ENCODE peak calls at places on chromosome 5, in four cellular contexts. One of them, this sample, is unnamed.

GRCh38 chr5:113510836-113511451 is 2.5 kb upstream of the YTHDC2 start:
- DNase-seq in HepG2: peak; percentile 50
- DNase-seq in A549: peak; percentile 47
- DNase-seq in K562: no peak
- DNase-seq in this sample: no peak

GRCh38 chr5:72451771-72452505 is 55.3 kb downstream of the ZNF366 start:
- DNase-seq in HepG2: no peak
- DNase-seq in A549: peak; percentile 35
- DNase-seq in K562: no peak
- DNase-seq in this sample: no peak

GRCh38 chr5:90959262-90959661 is 400.7 kb downstream of the ADGRV1 start:
- DNase-seq in HepG2: no peak
- DNase-seq in A549: no peak
- DNase-seq in K562: no peak
- DNase-seq in this sample: no peak

GRCh38 chr5:173688708-173689107 is 72.3 kb upstream of the BOD1 start:
- DNase-seq in HepG2: no peak
- DNase-seq in A549: peak; percentile 68
- DNase-seq in K562: peak; percentile 55
- DNase-seq in this sample: no peak

GRCh38 chr5:65986050-65986451 is 59.7 kb downstream of the ERBIN start:
- DNase-seq in HepG2: no peak
- DNase-seq in A549: no peak
- DNase-seq in K562: no peak
- DNase-seq in this sample: no peak

GRCh38 chr5:111366388-111366787 is 142.2 kb downstream of the CAMK4 start:
- DNase-seq in HepG2: no peak
- DNase-seq in A549: no peak
- DNase-seq in K562: no peak
- DNase-seq in this sample: no peak

GRCh38 chr5:173633304-173633703 is 16.9 kb upstream of the BOD1 start:
- DNase-seq in HepG2: no peak
- DNase-seq in A549: no peak
- DNase-seq in K562: no peak
- DNase-seq in this sample: no peak

GRCh38 chr5:132010645-132011560 is 555 bp downstream of the ACSL6 start:
- DNase-seq in HepG2: no peak
- DNase-seq in A549: no peak
- DNase-seq in K562: peak; percentile 38
- DNase-seq in this sample: peak; percentile 23

GRCh38 chr5:71974165-71974564 is 133.1 kb upstream of the MAP1B start:
- DNase-seq in HepG2: no peak
- DNase-seq in A549: no peak
- DNase-seq in K562: no peak
- DNase-seq in this sample: no peak

GRCh38 chr5:93359296-93359957 is 221.6 kb downstream of the NR2F1-AS1 start:
- DNase-seq in HepG2: no peak
- DNase-seq in A549: peak; percentile 16
- DNase-seq in K562: no peak
- DNase-seq in this sample: no peak

GRCh38 chr5:79971156-79971555 is 19.9 kb downstream of the MTX3 start:
- DNase-seq in HepG2: no peak
- DNase-seq in A549: no peak
- DNase-seq in K562: no peak
- DNase-seq in this sample: no peak

GRCh38 chr5:138391859-138392386 is 39.4 kb downstream of the KDM3B start:
- DNase-seq in HepG2: no peak
- DNase-seq in A549: no peak
- DNase-seq in K562: no peak
- DNase-seq in this sample: no peak

GRCh38 chr5:86442036-86442435 is 175.7 kb upstream of the COX7C start:
- DNase-seq in HepG2: no peak
- DNase-seq in A549: no peak
- DNase-seq in K562: no peak
- DNase-seq in this sample: no peak

GRCh38 chr5:10466446-10467073 is 24.9 kb downstream of the ROPN1L start:
- DNase-seq in HepG2: no peak
- DNase-seq in A549: no peak
- DNase-seq in K562: no peak
- DNase-seq in this sample: no peak

GRCh38 chr5:176538505-176538806 is 1.3 kb upstream of the RNF44 start:
- DNase-seq in HepG2: no peak
- DNase-seq in A549: no peak
- DNase-seq in K562: no peak
- DNase-seq in this sample: no peak

GRCh38 chr5:38598994-38599611 is 42.7 kb upstream of the LIFR start:
- DNase-seq in HepG2: peak; percentile 16
- DNase-seq in A549: peak; percentile 57
- DNase-seq in K562: no peak
- DNase-seq in this sample: no peak

GRCh38 chr5:180072256-180072548 is 643 bp upstream of the RNF130 start:
- DNase-seq in HepG2: no peak
- DNase-seq in A549: no peak
- DNase-seq in K562: no peak
- DNase-seq in this sample: no peak

GRCh38 chr5:180070726-180071417 is 687 bp downstream of the RNF130 start:
- DNase-seq in HepG2: no peak
- DNase-seq in A549: peak; percentile 48
- DNase-seq in K562: no peak
- DNase-seq in this sample: no peak

GRCh38 chr5:180072556-180072955 is 997 bp upstream of the RNF130 start:
- DNase-seq in HepG2: no peak
- DNase-seq in A549: peak; percentile 38
- DNase-seq in K562: no peak
- DNase-seq in this sample: no peak

GRCh38 chr5:180069589-180070247 is 1.8 kb downstream of the RNF130 start:
- DNase-seq in HepG2: peak; percentile 56
- DNase-seq in A549: no peak
- DNase-seq in K562: no peak
- DNase-seq in this sample: no peak

GRCh38 chr5:180071418-180072255 is at the start of gene RNF130:
- DNase-seq in HepG2: peak; percentile 80
- DNase-seq in A549: peak; percentile 95
- DNase-seq in K562: peak; percentile 96
- DNase-seq in this sample: peak; percentile 87
- TF ChIP-seq CTCF in HepG2: peak; percentile 7
- TF ChIP-seq CTCF in A549: no peak
- TF ChIP-seq CTCF in K562: no peak
- TF ChIP-seq CTCF in this sample: no peak

DNA sequence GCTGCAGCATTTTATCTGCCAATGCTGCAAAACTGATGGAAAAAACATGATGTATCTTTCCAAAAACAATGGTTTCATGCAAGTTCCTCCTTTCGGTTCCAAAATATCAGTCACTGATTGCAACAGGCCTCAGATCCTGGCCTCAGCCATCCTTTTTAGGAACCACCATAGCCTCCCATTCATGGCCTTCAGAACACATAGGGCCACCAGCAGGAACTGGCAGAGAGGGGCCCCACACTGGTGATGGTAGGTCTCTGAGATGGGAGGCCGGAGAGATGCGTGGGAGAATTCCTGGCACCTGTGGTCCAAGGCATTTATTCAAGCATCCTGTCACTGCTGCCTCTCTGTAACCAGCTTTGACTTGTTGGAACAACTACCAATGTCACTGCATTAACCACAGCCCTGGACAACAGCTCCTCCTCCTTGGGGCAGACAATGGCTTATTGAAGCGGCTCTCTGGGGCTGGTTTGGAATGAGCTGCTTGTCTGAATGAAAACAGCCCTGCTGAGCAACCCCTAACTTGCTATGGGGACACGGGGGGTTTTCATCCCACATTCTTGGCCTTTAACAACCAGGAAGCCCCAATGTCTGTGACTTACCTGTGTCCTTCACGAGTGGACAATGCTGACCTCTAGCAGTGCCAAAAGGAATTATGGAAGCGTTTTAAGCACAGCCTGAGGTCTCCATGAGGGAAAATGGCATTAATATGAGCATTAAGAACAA is 108.1 kb downstream of the LHFPL2 start:
- DNase-seq in HepG2: no peak
- DNase-seq in A549: no peak
- DNase-seq in K562: no peak
- DNase-seq in this sample: no peak
- TF ChIP-seq NR3C1 in HepG2: no peak
- TF ChIP-seq NR3C1 in A549: no peak
- TF ChIP-seq NR3C1 in K562: no peak
- TF ChIP-seq NR3C1 in this sample: no peak

DNA sequence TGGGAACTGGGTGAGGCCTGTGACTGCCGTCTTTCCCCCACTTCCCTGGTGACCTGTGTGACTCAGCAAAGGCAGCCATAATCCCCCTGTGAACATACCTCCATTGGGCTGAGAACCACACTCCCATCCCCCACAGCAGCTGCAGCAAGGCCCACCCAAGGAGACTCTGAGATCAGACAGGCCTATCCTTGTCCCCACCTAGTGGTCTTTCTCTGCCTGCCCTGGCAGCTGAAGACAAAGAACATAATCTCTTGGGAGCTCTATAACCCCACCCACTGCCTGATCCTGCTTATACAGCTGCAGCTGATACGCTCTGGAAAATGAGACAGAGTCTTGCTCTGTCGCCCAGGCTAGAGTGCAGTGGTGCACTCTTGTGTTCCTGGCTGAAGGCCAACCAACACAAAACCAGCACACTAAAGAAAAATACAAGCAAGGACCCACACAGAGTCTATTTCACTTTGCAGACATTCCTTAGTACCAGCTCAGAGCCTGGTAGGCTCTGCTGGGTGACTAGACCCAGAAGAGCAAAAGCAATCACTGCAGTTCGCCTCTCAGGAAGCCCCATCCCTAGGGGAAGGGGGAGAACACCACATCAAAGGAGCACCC is 106.7 kb downstream of the MCTP1 start:
- DNase-seq in HepG2: peak; percentile 7
- DNase-seq in A549: peak; percentile 32
- DNase-seq in K562: no peak
- DNase-seq in this sample: peak; percentile 80
- TF ChIP-seq CTCF in HepG2: no peak
- TF ChIP-seq CTCF in A549: no peak
- TF ChIP-seq CTCF in K562: peak; percentile 45
- TF ChIP-seq CTCF in this sample: no peak

GRCh38 chr5:31944683-31945445 is 229.3 kb downstream of the GOLPH3 start:
- DNase-seq in HepG2: no peak
- DNase-seq in A549: no peak
- DNase-seq in K562: no peak
- DNase-seq in this sample: no peak
- TF ChIP-seq NR3C1 in HepG2: no peak
- TF ChIP-seq NR3C1 in A549: no peak
- TF ChIP-seq NR3C1 in K562: no peak
- TF ChIP-seq NR3C1 in this sample: no peak

GRCh38 chr5:40292006-40292405 is 387.7 kb upstream of the PTGER4 start:
- DNase-seq in HepG2: no peak
- DNase-seq in A549: no peak
- DNase-seq in K562: no peak
- DNase-seq in this sample: no peak

GRCh38 chr5:40284863-40285262 is 394.9 kb upstream of the PTGER4 start:
- DNase-seq in HepG2: no peak
- DNase-seq in A549: no peak
- DNase-seq in K562: no peak
- DNase-seq in this sample: no peak

GRCh38 chr5:40291338-40291737 is 388.4 kb upstream of the PTGER4 start:
- DNase-seq in HepG2: no peak
- DNase-seq in A549: no peak
- DNase-seq in K562: no peak
- DNase-seq in this sample: no peak

DNA sequence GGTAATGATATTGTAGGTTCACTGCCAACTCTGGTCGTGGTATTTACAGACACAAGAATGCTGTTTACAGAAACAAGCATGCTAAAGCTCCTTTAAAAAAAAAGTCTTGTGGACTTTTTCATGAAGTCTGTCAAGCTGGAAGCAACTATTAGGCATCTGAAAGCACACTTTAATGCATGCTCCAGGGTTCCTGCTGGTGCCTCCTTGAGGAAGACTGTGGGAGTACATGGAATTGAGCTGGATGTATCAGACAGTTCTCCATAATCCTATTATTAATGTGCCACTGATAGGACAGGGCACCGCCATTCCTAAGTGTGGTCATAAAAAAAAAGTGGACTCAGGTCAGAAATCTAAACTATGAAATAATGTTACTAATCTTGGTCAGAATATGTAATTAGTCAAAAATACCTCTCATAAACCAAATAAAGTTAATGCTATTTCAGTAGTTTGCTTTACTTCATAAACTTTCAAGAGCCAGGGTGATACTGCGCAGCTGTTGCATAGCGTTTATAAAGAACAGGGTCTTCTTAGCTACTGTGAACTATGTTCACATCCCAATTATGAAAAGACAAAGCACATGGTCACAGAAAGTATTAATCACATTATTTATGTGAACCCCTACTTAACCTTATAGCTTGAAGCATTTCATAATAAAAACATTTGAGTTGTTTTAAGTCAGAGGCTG is 390.8 kb upstream of the PTGER4 start:
- DNase-seq in HepG2: no peak
- DNase-seq in A549: no peak
- DNase-seq in K562: no peak
- DNase-seq in this sample: peak; percentile 11
- TF ChIP-seq CTCF in HepG2: no peak
- TF ChIP-seq CTCF in A549: no peak
- TF ChIP-seq CTCF in K562: no peak
- TF ChIP-seq CTCF in this sample: peak; percentile 8

DNA sequence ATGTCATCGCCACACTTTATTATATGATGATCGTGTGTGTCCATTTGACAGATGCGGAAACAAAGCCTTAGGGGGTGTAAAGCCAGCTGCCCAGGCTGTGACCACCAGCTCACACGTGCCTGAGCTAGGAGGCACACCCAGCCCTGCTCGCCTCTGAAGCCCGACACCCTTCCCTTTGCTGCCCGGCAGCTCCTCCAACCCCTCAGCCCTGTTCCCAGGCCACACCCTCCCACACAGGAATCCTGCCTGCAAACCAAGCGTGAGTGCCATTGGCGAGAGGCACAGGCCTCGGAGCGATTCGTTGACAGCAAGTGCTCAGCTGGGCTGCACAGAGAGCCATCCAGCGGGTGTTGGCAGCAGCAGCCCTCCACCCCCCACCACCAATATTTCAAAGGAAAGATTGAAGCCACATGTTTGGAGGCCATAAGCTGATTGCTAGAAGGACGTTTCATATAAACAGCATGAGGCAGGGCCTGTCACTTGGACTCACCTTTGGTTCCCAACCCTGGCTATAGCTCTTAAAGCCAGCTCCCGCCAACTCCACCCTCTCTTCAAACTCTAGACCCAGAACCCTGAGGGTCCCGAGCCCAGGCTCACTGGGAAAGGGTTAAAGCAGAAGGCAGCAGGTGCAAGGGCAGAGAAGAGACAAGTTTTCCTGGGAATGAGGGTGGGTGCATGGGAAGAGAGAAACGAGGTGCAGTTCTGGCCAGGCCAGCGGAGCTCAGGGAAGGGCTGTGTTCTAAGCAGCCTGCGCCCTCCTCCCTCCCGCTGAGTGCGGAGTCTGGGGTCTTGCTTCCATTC is 170.2 kb upstream of the SMIM23 start:
- DNase-seq in HepG2: no peak
- DNase-seq in A549: no peak
- DNase-seq in K562: no peak
- DNase-seq in this sample: peak; percentile 60
- TF ChIP-seq NR3C1 in HepG2: no peak
- TF ChIP-seq NR3C1 in A549: no peak
- TF ChIP-seq NR3C1 in K562: no peak
- TF ChIP-seq NR3C1 in this sample: no peak

GRCh38 chr5:109589239-109589638 is 100.5 kb upstream of the MAN2A1 start:
- DNase-seq in HepG2: no peak
- DNase-seq in A549: no peak
- DNase-seq in K562: no peak
- DNase-seq in this sample: no peak
- TF ChIP-seq CTCF in HepG2: no peak
- TF ChIP-seq CTCF in A549: no peak
- TF ChIP-seq CTCF in K562: peak; percentile 29
- TF ChIP-seq CTCF in this sample: no peak

GRCh38 chr5:179239256-179240135 is 105.8 kb downstream of the ADAMTS2 start:
- DNase-seq in HepG2: no peak
- DNase-seq in A549: no peak
- DNase-seq in K562: no peak
- DNase-seq in this sample: peak; percentile 7
- TF ChIP-seq NR3C1 in HepG2: no peak
- TF ChIP-seq NR3C1 in A549: no peak
- TF ChIP-seq NR3C1 in K562: no peak
- TF ChIP-seq NR3C1 in this sample: no peak